ENCODE peak calls at places on chromosome 6, in seven cellular contexts. T is CD8-positive, alpha-beta T cell; I is transverse colon; F is brain microvascular endothelial cell; U is left lung; B is PC-3; G is AG04450. M is an unnamed sample.

GRCh38 chr6:140871911-140872310 is 1260.8 kb upstream of the GJE1 start:
- DNase-seq in T (no peak), F (peak; percentile 42), I (no peak), B (peak; percentile 70), U (no peak), G (no peak), M (peak; percentile 76)

GRCh38 chr6:4698901-4699659 is 77.1 kb upstream of the CDYL start:
- DNase-seq in U (no peak), B (no peak), F (no peak), T (no peak), I (no peak), G (no peak), M (no peak)

GRCh38 chr6:12032783-12033573 is 20.9 kb downstream of the HIVEP1 start:
- DNase-seq in F (no peak), I (no peak), T (no peak), U (no peak), B (no peak), G (no peak), M (no peak)

GRCh38 chr6:41040911-41041536 is 1.2 kb upstream of the TSPO2 start:
- DNase-seq in B (no peak), U (no peak), T (no peak), F (no peak), G (no peak), I (peak; percentile 23), M (no peak)

GRCh38 chr6:95248501-95248900 is 328.8 kb upstream of the MANEA start:
- DNase-seq in B (no peak), F (no peak), I (no peak), U (no peak), G (no peak), T (no peak), M (no peak)

GRCh38 chr6:155075938-155076337 is 80.8 kb downstream of the TIAM2 start:
- DNase-seq in U (no peak), G (no peak), T (no peak), F (no peak), B (no peak), I (no peak), M (no peak)

GRCh38 chr6:28443112-28443773 is at the start of gene ZSCAN23:
- DNase-seq in I (peak; percentile 79), G (peak; percentile 70), F (peak; percentile 90), B (peak; percentile 91), T (peak; percentile 75), U (peak; percentile 71), M (peak; percentile 84)

GRCh38 chr6:74873911-74874310 is 331.9 kb downstream of the COL12A1 start:
- DNase-seq in T (no peak), U (no peak), I (no peak), F (no peak), B (no peak), G (no peak), M (no peak)

GRCh38 chr6:104638841-104639290 is 220.9 kb downstream of the HACE1 start:
- DNase-seq in B (no peak), T (no peak), F (no peak), U (no peak), G (no peak), I (no peak), M (no peak)

GRCh38 chr6:118400582-118400981 is 147.5 kb upstream of the PLN start:
- DNase-seq in U (no peak), T (no peak), F (no peak), G (no peak), B (no peak), I (no peak), M (no peak)

GRCh38 chr6:163180874-163181541 is 233.5 kb upstream of the QKI start:
- DNase-seq in T (no peak), B (peak; percentile 77), F (peak; percentile 63), I (peak; percentile 29), G (no peak), U (peak; percentile 69), M (peak; percentile 2)

GRCh38 chr6:151765444-151765886 is 42.0 kb upstream of the ESR1 start:
- DNase-seq in F (peak; percentile 95), U (no peak), T (peak; percentile 3), G (peak; percentile 37), B (peak; percentile 88), I (peak; percentile 23), M (peak; percentile 83)

GRCh38 chr6:132483779-132484679 is 28.9 kb downstream of the STX7 start:
- DNase-seq in T (peak; percentile 12), B (peak; percentile 77), I (peak; percentile 13), U (no peak), F (peak; percentile 48), G (peak; percentile 37), M (peak; percentile 39)

GRCh38 chr6:11381801-11382513 is 149.5 kb upstream of the NEDD9 start:
- DNase-seq in B (no peak), U (peak; percentile 59), I (peak; percentile 62), T (peak; percentile 56), F (no peak), G (no peak), M (no peak)

GRCh38 chr6:71621918-71622519 is 264.3 kb upstream of the RIMS1 start:
- DNase-seq in T (no peak), F (no peak), U (no peak), B (peak; percentile 47), G (no peak), I (no peak), M (no peak)

GRCh38 chr6:85866373-85866740 is 223.7 kb upstream of the SYNCRIP start:
- DNase-seq in F (no peak), B (no peak), T (no peak), I (no peak), U (no peak), G (no peak), M (no peak)

GRCh38 chr6:14121936-14122344 is 4.4 kb downstream of the CD83 start:
- DNase-seq in I (peak; percentile 24), F (no peak), B (no peak), T (no peak), G (no peak), U (peak; percentile 54), M (no peak)

GRCh38 chr6:1479095-1479494 is 89.7 kb downstream of the FOXF2 start:
- DNase-seq in F (no peak), I (no peak), G (no peak), T (no peak), U (no peak), B (peak; percentile 5), M (peak; percentile 39)

GRCh38 chr6:1371933-1372332 is 17.4 kb upstream of the FOXF2 start:
- DNase-seq in F (no peak), I (no peak), U (no peak), G (no peak), T (no peak), B (no peak), M (no peak)

GRCh38 chr6:127102299-127102698 is 16.2 kb upstream of the RSPO3 start:
- DNase-seq in G (peak; percentile 49), U (no peak), T (no peak), F (peak; percentile 85), B (peak; percentile 56), I (no peak), M (peak; percentile 75)

GRCh38 chr6:100266512-100266911 is 198.2 kb downstream of the SIM1 start:
- DNase-seq in I (no peak), T (no peak), F (no peak), B (no peak), G (no peak), U (no peak), M (no peak)

GRCh38 chr6:140537211-140537610 is 1162.8 kb upstream of the CITED2 start:
- DNase-seq in G (no peak), B (peak; percentile 38), F (no peak), U (no peak), T (no peak), I (no peak), M (no peak)

GRCh38 chr6:69627625-69628024 is 169.2 kb downstream of the LMBRD1 start:
- DNase-seq in G (no peak), U (no peak), F (no peak), I (no peak), B (no peak), T (no peak), M (no peak)

GRCh38 chr6:69622230-69622629 is 174.6 kb downstream of the LMBRD1 start:
- DNase-seq in F (no peak), G (no peak), T (no peak), U (no peak), B (no peak), I (no peak), M (no peak)

GRCh38 chr6:69624944-69625343 is 171.9 kb downstream of the LMBRD1 start:
- DNase-seq in T (no peak), B (no peak), U (no peak), I (no peak), G (no peak), F (no peak), M (no peak)

GRCh38 chr6:69617163-69617562 is 179.6 kb downstream of the LMBRD1 start:
- DNase-seq in T (no peak), F (no peak), U (no peak), I (no peak), B (no peak), G (no peak), M (no peak)

GRCh38 chr6:69622924-69623323 is 173.9 kb downstream of the LMBRD1 start:
- DNase-seq in T (no peak), B (no peak), F (no peak), U (no peak), I (no peak), G (no peak), M (no peak)
- TF ChIP-seq CTCF in T (no peak), B (no peak), F (no peak), U (no peak), I (no peak), G (no peak), M (no peak)

GRCh38 chr6:32081168-32081624 is 27.9 kb downstream of the TNXB start:
- DNase-seq in I (peak; percentile 41), G (peak; percentile 55), B (peak; percentile 74), U (peak; percentile 61), F (peak; percentile 83), T (no peak), M (peak; percentile 56)
- H3K27me3 ChIP-seq in I (peaks cover 5% of the 10 kb centered on the region), G (peaks cover 39% of the 10 kb centered on the region), B (no peaks in the 10 kb centered on the region), U (peaks cover 26% of the 10 kb centered on the region), F (peaks cover 11% of the 10 kb centered on the region), T (no peaks in the 10 kb centered on the region), M (peaks cover 11% of the 10 kb centered on the region)

GRCh38 chr6:159062564-159062945 is 17.8 kb upstream of the TAGAP start:
- DNase-seq in I (no peak), T (peak; percentile 54), G (no peak), F (no peak), U (no peak), B (no peak), M (no peak)
- H3K27ac ChIP-seq in I (peak overlapping the region; percentile 73), T (peak overlapping the region; percentile 87), G (no peak overlapping the region), F (no peak overlapping the region), U (peak overlapping the region; percentile 81), B (no peak overlapping the region), M (no peak overlapping the region)

GRCh38 chr6:16228043-16228442 is 10.3 kb upstream of the GMPR start:
- DNase-seq in U (no peak), F (no peak), B (no peak), G (no peak), T (no peak), I (no peak), M (no peak)

GRCh38 chr6:16229710-16230109 is 8.7 kb upstream of the GMPR start:
- DNase-seq in G (no peak), I (no peak), T (no peak), U (no peak), F (no peak), B (no peak), M (no peak)

GRCh38 chr6:16227048-16227562 is 11.3 kb upstream of the GMPR start:
- DNase-seq in F (no peak), U (no peak), T (no peak), B (no peak), G (no peak), I (no peak), M (no peak)

GRCh38 chr6:16227605-16228004 is 10.8 kb upstream of the GMPR start:
- DNase-seq in I (no peak), B (no peak), T (no peak), G (no peak), F (no peak), U (no peak), M (no peak)

GRCh38 chr6:16228709-16229665 is 9.4 kb upstream of the GMPR start:
- DNase-seq in B (peak; percentile 35), G (no peak), F (no peak), T (no peak), I (peak; percentile 18), U (no peak), M (no peak)
- TF ChIP-seq CTCF in B (peak; percentile 39), G (no peak), F (no peak), T (no peak), I (peak; percentile 6), U (no peak), M (no peak)